ENCODE peak calls at places on chromosome 18, in four cellular contexts. O, N, L and P are unnamed samples.

GRCh38 chr18:74994502-74995403 is 214.2 kb downstream of the PTGR3 start:
- DNase-seq in N (no peak), L (peak), O (peak), P (no peak)

GRCh38 chr18:21298351-21298750 is 56.3 kb downstream of the GREB1L start:
- DNase-seq in L (no peak), N (no peak), O (no peak), P (no peak)

GRCh38 chr18:24632158-24632988 is 171.9 kb downstream of the HRH4 start:
- DNase-seq in O (no peak), N (no peak), L (no peak), P (no peak)

GRCh38 chr18:8812631-8813030 is 107.3 kb downstream of the MTCL1 start:
- DNase-seq in N (no peak), L (no peak), O (peak), P (no peak)

GRCh38 chr18:38539373-38539772 is 973.8 kb upstream of the CELF4 start:
- DNase-seq in N (no peak), O (no peak), L (no peak), P (no peak)

GRCh38 chr18:54766631-54767030 is 61.6 kb upstream of the RAB27B start:
- DNase-seq in N (no peak), O (peak), L (no peak), P (no peak)

GRCh38 chr18:45399146-45399545 is 216.1 kb upstream of the SLC14A2 start:
- DNase-seq in L (no peak), N (no peak), O (no peak), P (no peak)

GRCh38 chr18:6031442-6031841 is 136.1 kb upstream of the TMEM200C start:
- DNase-seq in N (no peak), O (no peak), L (no peak), P (no peak)

GRCh38 chr18:27713727-27714080 is 463.2 kb downstream of the CDH2 start:
- DNase-seq in L (no peak), N (no peak), O (peak), P (no peak)

GRCh38 chr18:59272971-59273935 is at the start of gene RAX:
- DNase-seq in L (no peak), N (no peak), O (no peak), P (no peak)

GRCh38 chr18:79681484-79682387 is 2.1 kb downstream of the CTDP1 start:
- DNase-seq in O (no peak), N (peak), L (peak), P (peak)

GRCh38 chr18:33839452-33840225 is 261.6 kb downstream of the ASXL3 start:
- DNase-seq in O (peak), N (no peak), L (peak), P (peak)

GRCh38 chr18:79377187-79377891 is 18.4 kb upstream of the NFATC1 start:
- DNase-seq in N (no peak), O (no peak), L (no peak), P (no peak)

GRCh38 chr18:10074122-10074521 is 160.3 kb downstream of the VAPA start:
- DNase-seq in O (no peak), L (no peak), N (no peak), P (no peak)